ENCODE peak calls at places on chromosomes 7 and 10, in six cellular contexts. W, T, U, M, E and B are unnamed samples.

GRCh38 chr7:1247527-1248041 is 14.9 kb downstream of the UNCX start:
- DNase-seq in W (no peak), T (no peak), U (no peak), M (no peak), E (no peak), B (no peak)

GRCh38 chr10:14173706-14174594 is 156.8 kb downstream of the FRMD4A start:
- DNase-seq in W (peak), T (no peak), U (no peak), M (no peak), E (no peak), B (peak)

GRCh38 chr10:77111611-77112550 is 525.7 kb downstream of the KCNMA1 start:
- DNase-seq in W (peak), T (no peak), U (no peak), M (no peak), E (no peak), B (no peak)

GRCh38 chr10:119413738-119414611 is 128.5 kb downstream of the RGS10 start:
- DNase-seq in W (peak), T (no peak), U (no peak), M (no peak), E (no peak), B (no peak)

GRCh38 chr10:117553171-117553814 is 10.7 kb downstream of the EMX2 start:
- DNase-seq in W (no peak), T (no peak), U (no peak), M (no peak), E (no peak), B (no peak)

GRCh38 chr7:12303507-12303906 is 92.4 kb downstream of the TMEM106B start:
- DNase-seq in W (no peak), T (no peak), U (no peak), M (no peak), E (no peak), B (no peak)

GRCh38 chr10:79139124-79139835 is 70.5 kb downstream of the ZMIZ1 start:
- DNase-seq in W (peak), T (no peak), U (no peak), M (no peak), E (no peak), B (no peak)

GRCh38 chr10:24642921-24643678 is 80.6 kb downstream of the ARHGAP21 start:
- DNase-seq in W (peak), T (no peak), U (no peak), M (no peak), E (no peak), B (peak)

GRCh38 chr7:83796760-83797159 is 147.8 kb upstream of the SEMA3E start:
- DNase-seq in W (no peak), T (no peak), U (no peak), M (no peak), E (no peak), B (no peak)

GRCh38 chr10:30775779-30776591 is 146.4 kb upstream of the LYZL2 start:
- DNase-seq in W (peak), T (no peak), U (no peak), M (no peak), E (no peak), B (no peak)